ENCODE peak calls at places on chromosome 2, in four cellular contexts. One of them, this sample, is unnamed.

GRCh38 chr2:33051586-33052385 is 105.0 kb downstream of the LTBP1 start:
- DNase-seq in astrocyte of the cerebellum: peak; percentile 40
- DNase-seq in thoracic aorta: no peak
- DNase-seq in B cell: no peak
- DNase-seq in this sample: no peak

GRCh38 chr2:237418300-237418699 is 4.3 kb upstream of the COL6A3 start:
- DNase-seq in astrocyte of the cerebellum: no peak
- DNase-seq in thoracic aorta: no peak
- DNase-seq in B cell: no peak
- DNase-seq in this sample: no peak

GRCh38 chr2:20599001-20599600 is 51.8 kb downstream of the HS1BP3 start:
- DNase-seq in B cell: no peak
- DNase-seq in thoracic aorta: no peak
- DNase-seq in astrocyte of the cerebellum: no peak
- DNase-seq in this sample: no peak

GRCh38 chr2:35463805-35464596 is 891.6 kb upstream of the CRIM1 start:
- DNase-seq in B cell: no peak
- DNase-seq in astrocyte of the cerebellum: no peak
- DNase-seq in thoracic aorta: no peak
- DNase-seq in this sample: no peak

GRCh38 chr2:163834221-163834620 is 98.4 kb upstream of the FIGN start:
- DNase-seq in thoracic aorta: no peak
- DNase-seq in astrocyte of the cerebellum: no peak
- DNase-seq in B cell: no peak
- DNase-seq in this sample: no peak

GRCh38 chr2:158968396-158969161 is at the start of gene TANC1:
- DNase-seq in thoracic aorta: peak; percentile 71
- DNase-seq in astrocyte of the cerebellum: peak; percentile 78
- DNase-seq in B cell: no peak
- DNase-seq in this sample: peak; percentile 65

GRCh38 chr2:84830095-84830494 is 50.8 kb downstream of the TRABD2A start:
- DNase-seq in astrocyte of the cerebellum: no peak
- DNase-seq in B cell: no peak
- DNase-seq in thoracic aorta: no peak
- DNase-seq in this sample: no peak

GRCh38 chr2:69177785-69178636 is 165.0 kb downstream of the ANTXR1 start:
- DNase-seq in thoracic aorta: peak; percentile 79
- DNase-seq in astrocyte of the cerebellum: no peak
- DNase-seq in B cell: no peak
- DNase-seq in this sample: peak; percentile 37

GRCh38 chr2:168652997-168653906 is 149.2 kb upstream of the NOSTRIN start:
- DNase-seq in astrocyte of the cerebellum: no peak
- DNase-seq in B cell: no peak
- DNase-seq in thoracic aorta: no peak
- DNase-seq in this sample: no peak

GRCh38 chr2:105772362-105772761 is 27.6 kb downstream of the NCK2 start:
- DNase-seq in thoracic aorta: no peak
- DNase-seq in astrocyte of the cerebellum: no peak
- DNase-seq in B cell: no peak
- DNase-seq in this sample: no peak

GRCh38 chr2:239820836-239821693 is 204.1 kb downstream of the NDUFA10 start:
- DNase-seq in B cell: no peak
- DNase-seq in astrocyte of the cerebellum: no peak
- DNase-seq in thoracic aorta: peak; percentile 38
- DNase-seq in this sample: no peak

GRCh38 chr2:234135750-234136221 is 85.3 kb downstream of the SPP2 start:
- DNase-seq in astrocyte of the cerebellum: peak; percentile 76
- DNase-seq in B cell: peak; percentile 52
- DNase-seq in thoracic aorta: no peak
- DNase-seq in this sample: no peak

GRCh38 chr2:96815326-96816126 is 542 bp upstream of the CNNM3 start:
- DNase-seq in astrocyte of the cerebellum: no peak
- DNase-seq in B cell: no peak
- DNase-seq in thoracic aorta: no peak
- DNase-seq in this sample: no peak

GRCh38 chr2:230904856-230905447 is 20.1 kb downstream of the GPR55 start:
- DNase-seq in B cell: no peak
- DNase-seq in astrocyte of the cerebellum: no peak
- DNase-seq in thoracic aorta: no peak
- DNase-seq in this sample: no peak

GRCh38 chr2:98334439-98335078 is 11.7 kb upstream of the CNGA3 start:
- DNase-seq in B cell: no peak
- DNase-seq in thoracic aorta: no peak
- DNase-seq in astrocyte of the cerebellum: peak; percentile 63
- DNase-seq in this sample: no peak

GRCh38 chr2:99876956-99877355 is 265.4 kb downstream of the AFF3 start:
- DNase-seq in thoracic aorta: no peak
- DNase-seq in astrocyte of the cerebellum: no peak
- DNase-seq in B cell: no peak
- DNase-seq in this sample: no peak

GRCh38 chr2:119428488-119429224 is 3.0 kb upstream of the TMEM37 start:
- DNase-seq in B cell: no peak
- DNase-seq in thoracic aorta: no peak
- DNase-seq in astrocyte of the cerebellum: no peak
- DNase-seq in this sample: no peak

GRCh38 chr2:52181080-52181479 is 1149.1 kb upstream of the NRXN1 start:
- DNase-seq in thoracic aorta: no peak
- DNase-seq in B cell: no peak
- DNase-seq in astrocyte of the cerebellum: no peak
- DNase-seq in this sample: no peak

GRCh38 chr2:70596739-70597138 is 43.1 kb upstream of the TGFA start:
- DNase-seq in astrocyte of the cerebellum: no peak
- DNase-seq in B cell: no peak
- DNase-seq in thoracic aorta: no peak
- DNase-seq in this sample: no peak

GRCh38 chr2:156704612-156705011 is 268.4 kb downstream of the GPD2 start:
- DNase-seq in thoracic aorta: no peak
- DNase-seq in astrocyte of the cerebellum: no peak
- DNase-seq in B cell: no peak
- DNase-seq in this sample: no peak

GRCh38 chr2:177799531-177799930 is 273.0 kb downstream of the PDE11A start:
- DNase-seq in astrocyte of the cerebellum: no peak
- DNase-seq in B cell: no peak
- DNase-seq in thoracic aorta: no peak
- DNase-seq in this sample: no peak

GRCh38 chr2:232203166-232203891 is 175.2 kb upstream of the ALPP start:
- DNase-seq in B cell: no peak
- DNase-seq in astrocyte of the cerebellum: peak; percentile 13
- DNase-seq in thoracic aorta: no peak
- DNase-seq in this sample: no peak

GRCh38 chr2:206881708-206882335 is 57.5 kb upstream of the CPO start:
- DNase-seq in thoracic aorta: no peak
- DNase-seq in B cell: no peak
- DNase-seq in astrocyte of the cerebellum: no peak
- DNase-seq in this sample: no peak

GRCh38 chr2:14910659-14911058 is 278.1 kb downstream of the LRATD1 start:
- DNase-seq in thoracic aorta: no peak
- DNase-seq in B cell: no peak
- DNase-seq in astrocyte of the cerebellum: no peak
- DNase-seq in this sample: no peak

GRCh38 chr2:151410485-151410833 is 757 bp downstream of the RIF1 start:
- DNase-seq in astrocyte of the cerebellum: no peak
- DNase-seq in B cell: peak; percentile 57
- DNase-seq in thoracic aorta: no peak
- DNase-seq in this sample: no peak

GRCh38 chr2:62471816-62472215 is 34.2 kb downstream of the TMEM17 start:
- DNase-seq in astrocyte of the cerebellum: no peak
- DNase-seq in B cell: no peak
- DNase-seq in thoracic aorta: no peak
- DNase-seq in this sample: no peak

GRCh38 chr2:96144481-96145027 is 686 bp downstream of the DUSP2 start:
- DNase-seq in astrocyte of the cerebellum: no peak
- DNase-seq in thoracic aorta: no peak
- DNase-seq in B cell: no peak
- DNase-seq in this sample: no peak

GRCh38 chr2:174688079-174688478 is 76.2 kb downstream of the CHRNA1 start:
- DNase-seq in thoracic aorta: no peak
- DNase-seq in B cell: no peak
- DNase-seq in astrocyte of the cerebellum: no peak
- DNase-seq in this sample: no peak

GRCh38 chr2:52933878-52934277 is 833.7 kb upstream of the CHAC2 start:
- DNase-seq in thoracic aorta: no peak
- DNase-seq in astrocyte of the cerebellum: no peak
- DNase-seq in B cell: no peak
- DNase-seq in this sample: no peak

GRCh38 chr2:144219979-144220378 is 299.9 kb downstream of the ZEB2 start:
- DNase-seq in astrocyte of the cerebellum: no peak
- DNase-seq in thoracic aorta: no peak
- DNase-seq in B cell: no peak
- DNase-seq in this sample: no peak

GRCh38 chr2:173124441-173124840 is 48.8 kb downstream of the MAP3K20 start:
- DNase-seq in B cell: no peak
- DNase-seq in astrocyte of the cerebellum: no peak
- DNase-seq in thoracic aorta: no peak
- DNase-seq in this sample: no peak

GRCh38 chr2:66509326-66509811 is 74.4 kb downstream of the MEIS1 start:
- DNase-seq in astrocyte of the cerebellum: peak; percentile 50
- DNase-seq in B cell: no peak
- DNase-seq in thoracic aorta: no peak
- DNase-seq in this sample: no peak

GRCh38 chr2:9463698-9464034 is 10.7 kb upstream of the IAH1 start:
- DNase-seq in astrocyte of the cerebellum: no peak
- DNase-seq in B cell: no peak
- DNase-seq in thoracic aorta: no peak
- DNase-seq in this sample: no peak

DNA sequence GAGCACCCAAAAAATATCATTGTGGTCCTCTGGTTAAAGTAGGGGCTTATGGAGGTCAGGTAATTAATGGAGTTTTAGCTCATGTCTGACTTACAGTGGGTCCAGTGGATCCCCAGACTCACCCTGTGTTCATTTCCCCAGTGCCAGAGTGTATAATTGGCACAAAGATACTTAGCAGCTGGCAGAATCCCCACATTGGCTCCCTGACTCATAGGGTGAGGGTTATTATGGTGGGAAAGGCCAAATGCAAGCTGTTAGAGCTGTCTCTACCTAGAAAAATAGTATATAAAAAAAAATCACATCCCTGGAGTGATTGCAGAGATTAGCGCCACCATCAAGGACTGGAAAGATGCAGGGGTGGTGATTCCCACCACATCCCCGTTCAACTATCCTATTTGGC is 1067.6 kb upstream of the ACVR2A start:
- DNase-seq in B cell: no peak
- DNase-seq in thoracic aorta: no peak
- DNase-seq in astrocyte of the cerebellum: no peak
- DNase-seq in this sample: no peak
- TF ChIP-seq CTCF in B cell: no peak
- TF ChIP-seq CTCF in thoracic aorta: no peak
- TF ChIP-seq CTCF in astrocyte of the cerebellum: no peak
- TF ChIP-seq CTCF in this sample: no peak

DNA sequence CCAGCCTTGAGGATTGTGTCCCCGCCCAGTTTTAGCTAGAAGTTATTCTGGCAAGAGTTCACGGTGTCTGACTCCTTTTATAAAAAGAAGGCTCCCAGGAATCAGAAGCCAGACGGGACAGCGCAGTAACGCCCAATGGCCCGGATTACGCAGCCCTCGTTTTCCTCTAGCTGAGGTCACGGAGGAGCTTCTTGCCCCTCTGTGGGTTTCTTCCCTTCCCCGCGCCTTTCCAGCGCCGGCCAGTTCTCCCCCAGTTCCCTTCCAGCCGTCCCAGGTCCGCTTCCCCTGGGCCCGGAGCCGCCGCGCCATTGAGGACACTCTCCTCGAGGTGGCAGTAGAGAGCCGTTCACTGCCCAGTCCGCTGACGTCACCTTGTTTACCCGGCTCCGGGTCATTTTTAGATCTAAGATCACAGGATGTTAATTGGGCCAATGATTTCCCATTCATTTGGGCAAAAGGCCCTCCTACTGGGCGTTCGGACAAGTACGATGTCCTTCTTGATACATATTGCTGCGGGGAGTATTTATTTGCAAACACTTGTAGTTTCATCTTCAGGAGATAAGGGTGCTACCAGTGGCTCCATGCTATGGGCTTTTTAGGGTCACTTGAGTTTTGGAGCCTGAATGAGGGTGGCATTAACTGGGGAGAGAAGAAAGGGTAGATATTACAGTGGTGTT is 81.5 kb upstream of the PPM1B start:
- DNase-seq in astrocyte of the cerebellum: peak; percentile 51
- DNase-seq in B cell: peak; percentile 82
- DNase-seq in thoracic aorta: peak; percentile 46
- DNase-seq in this sample: peak; percentile 80
- TF ChIP-seq CTCF in astrocyte of the cerebellum: peak; percentile 97
- TF ChIP-seq CTCF in B cell: peak; percentile 97
- TF ChIP-seq CTCF in thoracic aorta: peak; percentile 96
- TF ChIP-seq CTCF in this sample: no peak

GRCh38 chr2:95023222-95023597 is 2.3 kb upstream of the MAL start:
- DNase-seq in astrocyte of the cerebellum: no peak
- DNase-seq in thoracic aorta: no peak
- DNase-seq in B cell: no peak
- DNase-seq in this sample: no peak
- TF ChIP-seq CTCF in astrocyte of the cerebellum: peak; percentile 5
- TF ChIP-seq CTCF in thoracic aorta: no peak
- TF ChIP-seq CTCF in B cell: no peak
- TF ChIP-seq CTCF in this sample: no peak

GRCh38 chr2:26463252-26464207 is 14.4 kb downstream of the OTOF start:
- DNase-seq in astrocyte of the cerebellum: no peak
- DNase-seq in thoracic aorta: no peak
- DNase-seq in B cell: no peak
- DNase-seq in this sample: no peak

GRCh38 chr2:26462100-26462499 is 15.8 kb downstream of the OTOF start:
- DNase-seq in thoracic aorta: no peak
- DNase-seq in B cell: no peak
- DNase-seq in astrocyte of the cerebellum: no peak
- DNase-seq in this sample: no peak

GRCh38 chr2:26461601-26462023 is 16.3 kb downstream of the OTOF start:
- DNase-seq in B cell: no peak
- DNase-seq in astrocyte of the cerebellum: no peak
- DNase-seq in thoracic aorta: no peak
- DNase-seq in this sample: no peak

GRCh38 chr2:26464390-26465265 is 13.3 kb downstream of the OTOF start:
- DNase-seq in astrocyte of the cerebellum: no peak
- DNase-seq in thoracic aorta: no peak
- DNase-seq in B cell: no peak
- DNase-seq in this sample: no peak

DNA sequence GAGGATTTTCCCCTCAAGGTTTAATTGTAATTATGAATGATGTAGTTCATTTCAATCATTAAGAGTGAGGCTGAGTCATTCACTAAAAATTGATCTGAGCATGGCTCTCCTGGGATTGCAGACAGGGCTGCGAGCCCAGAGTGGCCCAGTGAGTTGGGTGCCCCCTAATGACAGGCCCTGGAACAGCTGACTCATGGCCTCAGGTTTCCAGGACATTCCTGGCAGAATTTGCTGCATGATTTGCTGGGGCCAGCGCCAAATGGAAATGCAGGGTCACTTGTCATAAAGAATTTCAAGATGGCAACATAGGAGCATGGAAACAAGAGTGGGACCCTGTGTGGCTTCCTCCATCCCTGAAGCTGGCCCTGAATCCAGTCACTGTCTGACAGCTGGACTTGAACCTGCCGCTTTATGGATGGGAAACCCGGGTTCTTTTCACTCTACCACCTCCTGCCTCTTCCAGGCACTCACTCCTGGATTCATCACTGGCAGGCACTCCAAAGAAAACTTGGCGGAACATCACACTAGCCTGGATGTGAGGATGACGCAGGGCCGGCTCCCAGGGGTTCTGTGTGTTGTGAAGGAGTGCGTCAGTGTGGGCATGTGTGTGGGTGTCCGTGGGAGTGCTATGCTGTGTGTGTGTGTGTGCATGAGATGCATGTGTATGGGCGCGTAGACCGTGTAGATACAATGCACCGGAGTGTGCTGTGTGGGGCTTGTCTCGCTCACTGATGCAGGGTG is 15.2 kb downstream of the OTOF start:
- DNase-seq in astrocyte of the cerebellum: no peak
- DNase-seq in thoracic aorta: no peak
- DNase-seq in B cell: no peak
- DNase-seq in this sample: no peak
- TF ChIP-seq CTCF in astrocyte of the cerebellum: peak; percentile 75
- TF ChIP-seq CTCF in thoracic aorta: peak; percentile 26
- TF ChIP-seq CTCF in B cell: no peak
- TF ChIP-seq CTCF in this sample: no peak